ENCODE peak calls at places on chromosomes 3 and 15, in nine cellular contexts. I is LHCN-M2, U is mammary epithelial cell, O is EH, H is brain microvascular endothelial cell, W is astrocyte of the spinal cord, N is NB4, T is mesendoderm, S is breast epithelium. E is an unnamed sample.

GRCh38 chr3:185691622-185692021 is 105.5 kb downstream of the SENP2 start:
- DNase-seq in I (no peak), U (no peak), O (no peak), H (no peak), W (no peak), N (no peak), T (no peak), S (no peak), E (no peak)

GRCh38 chr3:114356084-114357009 is 62.5 kb downstream of the TIGIT start:
- DNase-seq in I (no peak), U (no peak), O (no peak), H (no peak), W (no peak), N (no peak), T (peak), S (no peak), E (no peak)

GRCh38 chr15:28978011-28978378 is 92.2 kb downstream of the APBA2 start:
- DNase-seq in I (no peak), U (no peak), O (no peak), H (no peak), W (no peak), N (no peak), T (no peak), S (no peak), E (no peak)

GRCh38 chr3:42923606-42924005 is 17.7 kb downstream of the ZNF662 start:
- DNase-seq in I (no peak), U (no peak), O (no peak), H (no peak), W (no peak), N (no peak), T (no peak), S (no peak), E (no peak)

GRCh38 chr3:43455233-43455632 is 166.6 kb downstream of the ANO10 start:
- DNase-seq in I (peak), U (peak), O (peak), H (peak), W (peak), N (no peak), T (peak), S (no peak), E (peak)

GRCh38 chr3:106006571-106006970 is 137.8 kb upstream of the CBLB start:
- DNase-seq in I (no peak), U (no peak), O (no peak), H (no peak), W (no peak), N (no peak), T (no peak), S (no peak), E (no peak)

GRCh38 chr3:172557515-172558220 is 34.4 kb upstream of the TNFSF10 start:
- DNase-seq in I (peak), U (peak), O (no peak), H (no peak), W (no peak), N (peak), T (no peak), S (no peak), E (peak)

GRCh38 chr3:53287413-53287734 is 31.6 kb upstream of the TKT start:
- DNase-seq in I (no peak), U (no peak), O (no peak), H (peak), W (no peak), N (no peak), T (no peak), S (no peak), E (no peak)

GRCh38 chr3:100899440-100900091 is 93.7 kb downstream of the ABI3BP start:
- DNase-seq in I (peak), U (no peak), O (peak), H (no peak), W (no peak), N (peak), T (no peak), S (no peak), E (no peak)

GRCh38 chr15:91142097-91142744 is 42.2 kb downstream of the SV2B start:
- DNase-seq in I (no peak), U (peak), O (no peak), H (no peak), W (no peak), N (peak), T (peak), S (no peak), E (peak)

GRCh38 chr3:11847607-11848006 is 922 bp upstream of the TAMM41 start:
- DNase-seq in I (no peak), U (no peak), O (no peak), H (no peak), W (no peak), N (no peak), T (peak), S (no peak), E (peak)

E was measured in MCF 10A.